ENCODE peak calls at places on chromosomes 16 and 17, in seven cellular contexts. B is effector memory CD4-positive, alpha-beta T cell; L is PC-3; M is cardiac muscle cell; G is OCI-LY7; Z is ovary; U is body of pancreas. W is an unnamed sample. For H3K4me1, the result is how much of the 10 kb centered on the place peaks cover.

GRCh38 chr17:73787036-73787720 is 142.9 kb upstream of the SDK2 start:
- DNase-seq in G (no peak), U (no peak), L (no peak), Z (no peak), M (peak), B (no peak), W (no peak)

GRCh38 chr16:53995378-53995777 is 291.2 kb downstream of the IRX3 start:
- DNase-seq in G (no peak), U (no peak), M (no peak), B (no peak), Z (no peak), L (no peak), W (no peak)

GRCh38 chr16:23504453-23505179 is 5.7 kb downstream of the GGA2 start:
- DNase-seq in Z (peak), B (peak), G (peak), L (peak), M (peak), U (peak), W (no peak)

GRCh38 chr17:44820631-44821196 is 9.4 kb downstream of the GJC1 start:
- DNase-seq in L (peak), Z (no peak), B (no peak), G (no peak), M (no peak), U (no peak), W (no peak)

GRCh38 chr17:29042679-29043538 is at the start of gene PIPOX:
- DNase-seq in Z (no peak), L (no peak), B (no peak), M (peak), G (peak), U (peak), W (no peak)

GRCh38 chr17:1324201-1324750 is 44.8 kb downstream of the TRARG1 start:
- DNase-seq in Z (no peak), L (no peak), B (no peak), U (no peak), M (no peak), G (no peak), W (no peak)

GRCh38 chr17:61007980-61008379 is 330.3 kb downstream of the BCAS3 start:
- DNase-seq in B (no peak), L (no peak), G (no peak), Z (no peak), U (no peak), M (peak), W (no peak)

GRCh38 chr17:32483451-32484019 is 3.3 kb upstream of the CDK5R1 start:
- DNase-seq in G (peak), L (peak), M (peak), Z (peak), B (no peak), U (peak), W (no peak)

GRCh38 chr17:50667259-50668024 is 32.8 kb downstream of the ABCC3 start:
- DNase-seq in M (no peak), U (no peak), B (no peak), G (no peak), L (no peak), Z (no peak), W (no peak)

GRCh38 chr17:59829217-59830006 is 63.3 kb downstream of the TUBD1 start:
- DNase-seq in B (no peak), U (no peak), G (peak), M (no peak), L (peak), Z (no peak), W (no peak)

GRCh38 chr17:57440522-57441269 is 184.4 kb downstream of the MSI2 start:
- DNase-seq in G (peak), U (peak), Z (peak), B (peak), L (peak), M (peak), W (no peak)

GRCh38 chr17:64240261-64240740 is 22.8 kb downstream of the TEX2 start:
- DNase-seq in B (no peak), Z (no peak), U (no peak), G (no peak), M (peak), L (no peak), W (no peak)

GRCh38 chr16:347203-347602 is 5.3 kb downstream of the AXIN1 start:
- DNase-seq in U (no peak), B (no peak), L (no peak), Z (no peak), M (no peak), G (no peak), W (no peak)

GRCh38 chr17:72734611-72735010 is 357.9 kb downstream of the SLC39A11 start:
- DNase-seq in U (no peak), L (no peak), Z (no peak), M (no peak), B (no peak), G (no peak), W (no peak)

GRCh38 chr17:61904094-61904710 is 23.6 kb downstream of the INTS2 start:
- DNase-seq in L (no peak), Z (no peak), U (no peak), G (no peak), B (peak), M (no peak), W (no peak)

GRCh38 chr16:19542138-19542821 is 13.2 kb upstream of the VPS35L start:
- DNase-seq in G (no peak), Z (no peak), L (no peak), B (no peak), M (no peak), U (no peak), W (no peak)

GRCh38 chr16:82031116-82032084 is 3.7 kb upstream of the HSD17B2 start:
- DNase-seq in M (peak), U (no peak), G (peak), B (no peak), L (peak), Z (no peak), W (no peak)

GRCh38 chr16:57514891-57515600 is 21.3 kb downstream of the CCDC102A start:
- DNase-seq in L (no peak), M (peak), U (no peak), G (no peak), Z (no peak), B (no peak), W (no peak)

GRCh38 chr16:4261557-4262172 is 11.2 kb downstream of the TFAP4 start:
- DNase-seq in Z (peak), G (peak), B (no peak), L (peak), U (peak), M (peak), W (no peak)

GRCh38 chr17:61411114-61411943 is 11.7 kb downstream of the TBX2 start:
- DNase-seq in Z (peak), B (peak), G (peak), M (peak), L (peak), U (peak), W (no peak)

GRCh38 chr17:78499715-78500540 is 77.3 kb downstream of the DNAH17 start:
- DNase-seq in L (no peak), M (no peak), U (no peak), B (no peak), Z (no peak), G (no peak), W (no peak)

GRCh38 chr16:35797811-35798210 is 2338.4 kb downstream of the TP53TG3F start:
- DNase-seq in Z (no peak), U (no peak), M (no peak), B (no peak), L (no peak), G (no peak), W (no peak)

GRCh38 chr16:3484328-3485096 is 10.8 kb downstream of the C16orf90 start:
- DNase-seq in G (no peak), B (no peak), M (no peak), L (no peak), U (no peak), Z (no peak), W (no peak)

GRCh38 chr16:63612462-63613227 is 1509.2 kb downstream of the CDH11 start:
- DNase-seq in U (no peak), G (no peak), Z (no peak), B (no peak), M (no peak), L (no peak), W (no peak)

GRCh38 chr16:66809765-66810164 is 8.4 kb upstream of the TERB1 start:
- DNase-seq in U (no peak), L (no peak), M (no peak), B (no peak), G (no peak), Z (no peak), W (no peak)

GRCh38 chr17:50153650-50154575 is 3.4 kb upstream of the PPP1R9B start:
- DNase-seq in Z (peak), U (peak), B (no peak), M (no peak), L (peak), G (no peak), W (no peak)

GRCh38 chr16:46695937-46696336 is 6.5 kb downstream of the ORC6 start:
- DNase-seq in Z (no peak), B (no peak), M (no peak), L (no peak), G (no peak), U (no peak), W (no peak)

GRCh38 chr16:46702030-46702429 is 12.6 kb downstream of the ORC6 start:
- DNase-seq in M (no peak), U (no peak), L (no peak), G (no peak), Z (no peak), B (no peak), W (no peak)

GRCh38 chr16:46693598-46693997 is 4.1 kb downstream of the ORC6 start:
- DNase-seq in L (no peak), U (no peak), B (no peak), G (no peak), Z (no peak), M (no peak), W (no peak)

GRCh38 chr16:46691720-46692119 is 2.3 kb downstream of the ORC6 start:
- DNase-seq in U (no peak), Z (no peak), L (no peak), M (no peak), B (no peak), G (peak), W (no peak)

DNA sequence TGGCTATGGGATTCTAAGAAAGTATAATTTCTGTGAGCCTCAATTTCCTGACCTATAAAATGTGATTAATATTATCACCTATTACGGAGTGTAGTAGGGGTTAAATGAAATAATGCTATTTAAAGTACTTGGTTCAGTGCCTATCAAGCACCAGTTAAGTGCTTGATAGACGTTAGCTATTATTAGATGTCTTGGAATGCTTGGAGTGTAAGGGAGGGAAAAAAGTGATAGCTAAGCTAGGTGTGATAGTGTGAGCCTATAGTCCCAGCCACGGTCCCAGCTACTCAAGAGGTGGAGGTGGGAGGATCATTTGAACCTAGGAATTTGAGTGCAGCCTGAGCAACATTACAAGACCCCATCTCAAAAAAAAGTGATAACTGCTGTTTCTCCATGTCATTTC is 7.5 kb downstream of the ORC6 start:
- DNase-seq in Z (no peak), L (no peak), G (no peak), M (peak), U (no peak), B (no peak), W (no peak)
- H3K4me1 ChIP-seq in Z (under half), L (under half), G (under half), M (under half), U (under half), B (under half), W (under half)

DNA sequence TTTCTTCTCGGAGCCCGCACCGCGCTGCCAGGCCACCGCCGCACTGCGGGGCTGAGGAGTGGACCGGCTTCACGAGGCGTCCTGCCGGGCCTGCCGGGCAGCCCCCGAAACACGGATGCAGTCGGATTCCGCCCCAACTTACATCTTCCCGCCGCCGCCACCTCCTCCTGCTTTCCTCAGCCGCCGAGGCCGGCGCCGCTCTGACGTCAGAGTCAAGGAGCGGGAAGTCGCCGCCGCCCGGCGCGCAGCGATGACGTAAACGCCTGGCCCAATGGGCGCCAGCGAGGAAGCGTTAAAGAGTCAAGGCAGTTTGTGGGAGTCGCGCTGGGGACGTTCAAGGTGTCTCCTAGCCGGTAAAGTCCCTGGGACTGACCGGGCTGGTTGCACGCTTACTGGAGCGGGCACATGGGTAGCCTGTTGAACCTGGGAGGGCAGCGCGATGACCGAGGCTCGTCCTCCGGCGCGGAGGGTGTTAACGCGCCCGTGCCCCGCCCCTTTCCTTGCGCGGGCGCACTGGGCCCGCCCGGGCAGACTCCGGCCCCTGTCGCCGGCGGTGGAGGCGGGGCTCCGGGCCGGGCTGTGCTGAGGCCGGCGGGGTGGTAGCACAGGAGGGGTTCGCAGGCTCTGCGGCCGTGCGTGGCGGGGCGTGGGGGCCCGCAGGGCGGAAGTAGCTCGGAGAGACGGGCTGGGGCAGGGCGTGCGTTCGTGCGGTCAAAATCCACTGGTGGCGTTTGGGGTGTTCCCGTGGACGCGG is at the start of gene RNPS1:
- DNase-seq in G (peak), B (peak), U (peak), L (peak), M (peak), Z (peak), W (peak)
- H3K4me1 ChIP-seq in G (under half), B (under half), U (under half), L (under half), M (under half), Z (under half), W (half or more)

DNA sequence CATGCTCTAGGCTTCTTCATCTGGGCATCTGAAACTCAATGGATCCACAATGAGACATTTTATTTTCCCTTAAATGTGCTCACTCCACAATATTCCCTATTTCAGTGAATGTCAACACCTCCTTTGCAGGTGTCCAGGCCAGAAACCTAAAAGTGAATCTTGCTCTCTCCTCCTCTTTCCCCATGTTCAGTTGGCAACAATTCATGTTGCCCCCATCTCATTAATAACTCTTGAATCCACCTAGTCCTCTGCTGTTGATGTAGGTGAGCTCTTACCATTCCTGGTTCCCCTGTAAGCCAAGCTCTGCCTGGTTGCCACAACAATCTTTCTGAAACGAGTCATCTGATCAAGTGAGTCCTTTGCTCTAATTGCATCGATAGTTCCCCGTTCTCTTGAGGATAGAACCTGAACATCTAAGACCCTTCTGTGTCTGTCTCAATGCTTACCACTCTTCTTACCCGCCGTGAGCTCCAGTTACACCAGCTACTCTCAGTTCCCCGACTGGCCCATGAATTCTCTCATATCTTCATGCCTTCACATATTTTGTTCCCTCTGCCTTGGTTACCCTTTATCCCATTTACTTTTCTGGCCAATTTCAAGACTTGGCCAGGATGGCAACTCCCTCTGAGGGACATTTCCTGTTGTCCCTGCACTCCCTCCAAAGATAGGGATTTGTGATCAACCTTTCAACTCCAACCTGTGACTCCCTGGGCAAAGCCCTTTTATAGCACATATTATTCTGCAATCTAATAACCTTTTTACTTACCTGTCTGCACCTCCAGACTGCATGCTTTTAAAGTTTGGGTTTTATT is 35.9 kb downstream of the HLF start:
- DNase-seq in L (no peak), U (no peak), Z (no peak), M (no peak), B (no peak), G (no peak), W (no peak)
- H3K4me1 ChIP-seq in L (under half), U (under half), Z (under half), M (under half), B (under half), G (under half), W (half or more)

GRCh38 chr16:79436885-79437284 is 163.7 kb downstream of the MAF start:
- DNase-seq in B (no peak), Z (no peak), L (no peak), U (no peak), G (no peak), M (no peak), W (no peak)
- H3K4me1 ChIP-seq in B (under half), Z (under half), L (under half), U (under half), G (under half), M (under half), W (under half)

GRCh38 chr16:88465387-88465983 is 12.4 kb downstream of the ZFPM1 start:
- DNase-seq in U (no peak), L (no peak), B (no peak), M (no peak), Z (no peak), G (no peak), W (no peak)

GRCh38 chr16:88468289-88469129 is 15.4 kb downstream of the ZFPM1 start:
- DNase-seq in Z (no peak), L (peak), M (peak), B (no peak), U (peak), G (peak), W (no peak)

GRCh38 chr16:88466949-88467348 is 13.9 kb downstream of the ZFPM1 start:
- DNase-seq in B (no peak), M (no peak), G (no peak), Z (no peak), L (no peak), U (no peak), W (no peak)

GRCh38 chr16:88466175-88466862 is 13.2 kb downstream of the ZFPM1 start:
- DNase-seq in U (no peak), Z (no peak), M (no peak), L (no peak), G (no peak), B (no peak), W (no peak)

DNA sequence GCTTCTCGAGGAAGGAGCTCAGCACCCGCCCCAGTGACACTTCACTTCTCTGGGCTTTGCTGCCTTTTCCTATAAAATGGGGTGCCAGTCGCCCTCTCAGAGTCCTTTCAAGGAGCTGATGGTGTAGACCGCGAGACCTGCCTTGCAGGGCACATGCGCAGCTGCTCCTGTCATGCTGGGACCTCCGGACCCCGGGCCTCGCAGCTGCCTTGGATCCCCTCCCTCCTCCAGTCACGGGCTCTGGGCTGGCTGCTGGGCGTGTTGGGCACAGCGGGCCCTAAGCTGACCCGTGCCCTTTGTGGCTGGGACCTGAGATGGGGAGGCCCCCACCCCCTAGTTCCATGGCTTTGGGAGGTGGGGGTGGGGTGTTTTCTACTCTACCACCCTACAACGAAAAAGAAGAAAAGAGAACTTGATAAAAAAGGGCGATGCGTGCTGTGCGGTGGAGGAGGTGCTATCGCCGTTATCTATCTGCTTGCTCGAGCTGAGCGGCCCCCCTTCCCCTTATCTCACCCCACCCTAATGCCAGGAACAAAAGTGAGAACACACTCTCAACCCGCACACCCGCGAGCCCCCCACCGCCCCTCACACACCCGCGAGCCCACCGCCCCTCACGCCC is 14.5 kb downstream of the ZFPM1 start:
- DNase-seq in L (no peak), G (no peak), B (no peak), Z (no peak), U (no peak), M (no peak), W (no peak)
- H3K4me1 ChIP-seq in L (under half), G (under half), B (half or more), Z (under half), U (half or more), M (under half), W (under half)

DNA sequence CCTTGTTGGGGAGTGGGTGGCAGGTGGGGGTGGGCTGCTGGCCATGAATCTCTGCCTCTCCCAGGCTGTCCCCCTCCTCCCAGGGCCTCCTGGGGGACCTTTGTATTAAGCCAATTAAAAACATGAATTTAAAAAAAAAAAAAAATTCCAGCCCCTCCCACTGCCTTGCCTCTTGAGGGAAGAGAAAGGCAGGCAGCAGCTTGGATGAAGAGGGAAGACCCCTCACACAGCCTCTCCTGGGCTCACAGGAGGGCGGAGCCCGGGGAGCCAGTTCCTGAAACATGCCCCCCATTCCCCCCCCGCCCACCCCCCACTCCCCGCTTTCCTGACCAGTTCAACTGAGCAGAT is 1.8 kb upstream of the TCAP start:
- DNase-seq in Z (no peak), G (no peak), M (no peak), L (no peak), B (no peak), U (no peak), W (no peak)
- H3K4me1 ChIP-seq in Z (under half), G (under half), M (under half), L (under half), B (under half), U (under half), W (half or more)

GRCh38 chr16:77467929-77468328 is 33.1 kb upstream of the ADAMTS18 start:
- DNase-seq in Z (no peak), G (no peak), U (no peak), B (no peak), M (no peak), L (no peak), W (no peak)
- H3K4me1 ChIP-seq in Z (under half), G (under half), U (under half), B (under half), M (under half), L (under half), W (under half)

W was measured in esophagus squamous epithelium.